ENCODE peak calls at places on chromosomes 4 and X, in six cellular contexts. R is GM23338, T is heart left ventricle, O is AG09319, V is left lung, F is ovary. K is an unnamed sample.

GRCh38 chrX:40097101-40097491 is 662 bp downstream of the BCOR start:
- DNase-seq in O (no peak), T (peak), F (no peak), V (peak), R (no peak), K (no peak)

GRCh38 chr4:11669156-11669555 is 240.5 kb upstream of the HS3ST1 start:
- DNase-seq in V (no peak), R (no peak), T (no peak), O (no peak), F (no peak), K (no peak)

GRCh38 chrX:103513476-103514108 is 5.7 kb downstream of the RAB40A start:
- DNase-seq in V (no peak), O (no peak), F (no peak), R (no peak), T (no peak), K (no peak)

GRCh38 chr4:142238589-142238988 is 602.2 kb downstream of the IL15 start:
- DNase-seq in R (no peak), F (no peak), O (peak), V (no peak), T (no peak), K (no peak)

GRCh38 chr4:7513731-7514130 is 79.0 kb upstream of the PSAPL1 start:
- DNase-seq in R (no peak), F (no peak), T (no peak), O (no peak), V (no peak), K (no peak)

GRCh38 chr4:1360423-1361283 is 13.6 kb downstream of the UVSSA start:
- DNase-seq in F (peak), V (peak), O (no peak), T (no peak), R (no peak), K (no peak)

GRCh38 chr4:53646792-53647191 is 55.5 kb upstream of the LNX1 start:
- DNase-seq in F (no peak), O (no peak), T (peak), V (no peak), R (no peak), K (no peak)

GRCh38 chrX:106481341-106481740 is 130.4 kb upstream of the RADX start:
- DNase-seq in F (peak), O (no peak), R (peak), V (no peak), T (peak), K (no peak)

GRCh38 chr4:65437102-65437501 is 233.2 kb downstream of the EPHA5 start:
- DNase-seq in O (no peak), V (no peak), T (no peak), R (no peak), F (no peak), K (no peak)

GRCh38 chr4:5711479-5712184 is 631 bp downstream of the EVC start:
- DNase-seq in O (no peak), V (no peak), R (peak), F (peak), T (peak), K (no peak)

GRCh38 chrX:7926914-7927258 is 327 bp downstream of the PNPLA4 start:
- DNase-seq in T (no peak), V (no peak), F (no peak), O (no peak), R (no peak), K (no peak)

GRCh38 chrX:124274438-124275166 is 57.9 kb upstream of the TEX13D start:
- DNase-seq in O (no peak), V (no peak), F (no peak), T (peak), R (peak), K (no peak)

GRCh38 chr4:124266706-124267105 is 445.8 kb downstream of the ANKRD50 start:
- DNase-seq in T (no peak), O (no peak), V (no peak), R (no peak), F (no peak), K (no peak)

GRCh38 chr4:122045533-122045932 is 93.7 kb upstream of the TRPC3 start:
- DNase-seq in F (no peak), O (peak), V (no peak), R (no peak), T (no peak), K (peak)

GRCh38 chr4:2604614-2605013 is 68.2 kb downstream of the FAM193A start:
- DNase-seq in V (no peak), R (no peak), F (no peak), T (no peak), O (no peak), K (no peak)

GRCh38 chrX:45781901-45782553 is 581.4 kb upstream of the DIPK2B start:
- DNase-seq in O (peak), V (no peak), T (no peak), F (no peak), R (peak), K (no peak)

GRCh38 chr4:163540977-163541376 is 46.5 kb downstream of the TMA16 start:
- DNase-seq in R (no peak), F (no peak), O (peak), V (no peak), T (no peak), K (no peak)

GRCh38 chr4:102862016-102862415 is 6.8 kb upstream of the CISD2 start:
- DNase-seq in R (no peak), O (no peak), V (no peak), F (no peak), T (no peak), K (no peak)

GRCh38 chr4:99405433-99406115 is 29.6 kb downstream of the ADH7 start:
- DNase-seq in V (no peak), O (peak), F (peak), T (peak), R (peak), K (peak)

GRCh38 chrX:151161690-151162089 is 14.7 kb upstream of the GPR50 start:
- DNase-seq in V (no peak), O (no peak), T (no peak), F (no peak), R (no peak), K (no peak)

GRCh38 chrX:133999013-133999705 is 13.8 kb upstream of the GPC3 start:
- DNase-seq in V (no peak), O (peak), T (peak), R (no peak), F (peak), K (no peak)

DNA sequence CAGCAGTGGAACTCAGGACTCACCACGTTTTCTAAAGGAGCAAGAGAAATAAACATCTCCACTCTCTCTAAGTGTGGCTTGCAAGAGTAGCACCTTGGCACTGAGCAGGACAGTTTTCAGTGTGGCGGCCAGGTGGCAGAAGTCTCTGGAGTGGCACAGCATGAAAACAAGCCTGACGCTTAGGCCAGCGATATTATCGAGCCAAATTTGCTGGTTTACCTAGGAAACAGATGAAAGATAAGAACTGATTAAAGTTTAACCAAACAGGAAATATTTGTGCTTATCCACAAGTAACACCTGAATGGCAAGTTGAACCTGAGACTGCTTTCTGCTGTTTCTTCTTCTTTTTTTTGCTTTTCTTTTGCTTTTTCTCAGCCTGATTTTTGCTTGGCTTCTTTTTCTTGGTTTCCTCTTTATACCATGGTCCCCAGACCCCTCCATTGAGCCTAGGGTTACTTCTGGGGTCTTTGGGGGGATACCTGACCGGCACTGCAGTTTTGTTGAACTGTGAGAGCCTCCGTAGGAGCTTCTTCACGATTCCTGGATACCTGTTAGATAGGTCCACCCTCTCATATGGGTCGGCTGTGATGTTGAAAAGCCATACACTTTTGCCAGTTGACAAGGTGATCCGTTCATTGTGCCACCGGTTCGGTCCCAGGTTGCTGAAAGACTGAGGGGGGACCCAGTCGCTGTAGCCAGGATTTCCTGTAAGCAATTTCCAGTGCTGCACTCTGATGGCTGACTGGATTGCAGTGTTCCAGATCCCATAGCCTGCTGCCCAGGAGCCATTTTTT is 77.3 kb downstream of the ARSJ start:
- DNase-seq in T (no peak), V (peak), O (no peak), R (no peak), F (no peak), K (no peak)
- TF ChIP-seq CTCF in T (no peak), V (peak), O (no peak), R (no peak), F (no peak), K (no peak)

GRCh38 chr4:37244583-37245390 is at the start of gene NWD2:
- DNase-seq in R (peak), O (no peak), V (peak), T (peak), F (no peak), K (no peak)
- TF ChIP-seq CTCF in R (no peak), O (no peak), V (no peak), T (no peak), F (no peak), K (no peak)

GRCh38 chr4:81502561-81502960 is 30.9 kb upstream of the RASGEF1B start:
- DNase-seq in T (no peak), F (no peak), V (no peak), O (no peak), R (no peak), K (no peak)

GRCh38 chr4:81503586-81503985 is 31.9 kb upstream of the RASGEF1B start:
- DNase-seq in R (no peak), F (no peak), O (no peak), T (no peak), V (no peak), K (no peak)

GRCh38 chr4:81506731-81507130 is 35.0 kb upstream of the RASGEF1B start:
- DNase-seq in F (no peak), O (no peak), R (no peak), V (no peak), T (no peak), K (no peak)

GRCh38 chr4:81507530-81507929 is 35.8 kb upstream of the RASGEF1B start:
- DNase-seq in R (no peak), O (no peak), T (no peak), F (no peak), V (no peak), K (no peak)

DNA sequence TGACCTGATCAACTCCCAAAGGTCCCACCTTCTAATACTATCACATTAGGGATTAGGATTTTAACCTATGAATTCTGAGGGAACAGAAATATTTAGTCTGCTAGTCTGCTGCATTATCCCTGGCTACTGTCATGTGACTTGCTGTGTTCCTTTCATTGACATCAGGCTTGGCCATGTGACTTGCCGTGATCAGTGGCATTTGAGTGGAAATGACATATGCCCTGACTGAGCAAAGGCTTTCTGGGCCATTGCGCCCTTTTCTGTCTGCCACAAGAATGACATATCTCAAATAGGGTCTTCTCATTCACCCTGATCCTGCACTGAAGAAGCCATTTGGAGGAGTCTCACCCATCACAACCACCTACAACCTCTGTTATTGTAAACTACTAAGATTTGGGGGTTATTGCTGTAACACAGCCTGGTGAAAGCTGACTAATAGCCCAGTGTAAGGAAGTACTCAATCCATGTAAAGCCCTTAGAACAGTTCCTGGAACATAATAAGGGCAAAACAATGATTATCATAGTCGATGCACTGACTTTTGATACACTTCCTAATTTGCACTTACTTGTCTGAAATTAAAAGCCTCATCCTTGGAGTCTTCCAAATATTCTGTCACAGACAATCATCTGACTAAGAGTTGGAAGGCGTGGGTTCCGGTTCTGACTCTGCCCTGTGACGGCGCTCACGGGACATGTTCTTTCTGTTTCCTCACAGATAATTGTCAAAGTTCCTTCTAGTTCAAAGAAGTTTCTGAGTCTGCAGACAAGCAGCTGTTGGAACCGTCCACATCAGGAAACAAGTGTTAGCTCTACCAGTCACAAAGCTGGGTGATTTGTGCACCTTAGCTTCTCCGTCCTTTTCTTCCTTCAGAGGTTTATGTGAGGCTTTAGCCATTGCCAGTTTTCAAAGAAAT is 33.2 kb upstream of the RASGEF1B start:
- DNase-seq in R (no peak), F (peak), V (peak), O (no peak), T (peak), K (no peak)
- TF ChIP-seq CTCF in R (no peak), F (no peak), V (no peak), O (no peak), T (no peak), K (no peak)

GRCh38 chr4:128379860-128380259 is 92.2 kb upstream of the PGRMC2 start:
- DNase-seq in F (peak), T (peak), R (peak), O (no peak), V (no peak), K (no peak)
- TF ChIP-seq CTCF in F (no peak), T (peak), R (peak), O (peak), V (peak), K (peak)

K was measured in osteocyte.